ENCODE peak calls at places on chromosomes 6 and 20, in four cellular contexts. U, K, N and S are unnamed samples.
A peak's percentile ranks its signal among the peaks of the same experiment; 100 is the strongest.

GRCh38 chr6:77326029-77326428 is 137.3 kb downstream of the HTR1B start:
- DNase-seq in U (no peak), K (no peak), N (no peak), S (no peak)

GRCh38 chr20:47328841-47329448 is 27.6 kb downstream of the ZMYND8 start:
- DNase-seq in U (no peak), K (peak; percentile 39), N (no peak), S (no peak)

GRCh38 chr20:32871622-32872160 is 13.0 kb downstream of the EFCAB8 start:
- DNase-seq in U (no peak), K (no peak), N (no peak), S (no peak)

GRCh38 chr20:25073544-25073943 is 8.4 kb downstream of the VSX1 start:
- DNase-seq in U (no peak), K (no peak), N (no peak), S (no peak)

GRCh38 chr20:49595811-49596545 is 28.0 kb upstream of the PTGIS start:
- DNase-seq in U (no peak), K (no peak), N (peak; percentile 53), S (no peak)

GRCh38 chr6:152225231-152225934 is 411.8 kb downstream of the SYNE1 start:
- DNase-seq in U (no peak), K (no peak), N (no peak), S (no peak)

GRCh38 chr6:155670655-155671054 is 215.0 kb upstream of the NOX3 start:
- DNase-seq in U (no peak), K (no peak), N (no peak), S (no peak)

GRCh38 chr6:79718509-79719247 is 87.5 kb downstream of the SH3BGRL2 start:
- DNase-seq in U (no peak), K (no peak), N (no peak), S (no peak)

GRCh38 chr6:159880412-159880811 is 10.4 kb upstream of the MAS1 start:
- DNase-seq in U (no peak), K (no peak), N (no peak), S (no peak)

GRCh38 chr6:52454556-52454955 is 34.4 kb downstream of the EFHC1 start:
- DNase-seq in U (no peak), K (no peak), N (peak; percentile 91), S (no peak)

GRCh38 chr6:166334878-166335277 is 7.5 kb downstream of the SFT2D1 start:
- DNase-seq in U (no peak), K (no peak), N (no peak), S (no peak)

GRCh38 chr6:133495205-133495903 is 254.2 kb downstream of the EYA4 start:
- DNase-seq in U (no peak), K (no peak), N (no peak), S (no peak)

GRCh38 chr6:84422380-84422968 is 195.0 kb upstream of the CEP162 start:
- DNase-seq in U (no peak), K (no peak), N (peak; percentile 37), S (no peak)

GRCh38 chr20:44070139-44070900 is 116.7 kb downstream of the JPH2 start:
- DNase-seq in U (no peak), K (peak; percentile 9), N (no peak), S (no peak)

GRCh38 chr6:36109092-36109491 is 21.2 kb upstream of the MAPK13 start:
- DNase-seq in U (peak; percentile 88), K (no peak), N (no peak), S (no peak)